ENCODE peak calls at places on chromosomes 11 and 22, in seven cellular contexts. One of them, this sample, is unnamed.

GRCh38 chr11:19934828-19935259 is 222.2 kb downstream of the NAV2 start:
- DNase-seq in A549: no peak
- DNase-seq in SK-N-SH: no peak
- DNase-seq in GM23338: no peak
- DNase-seq in K562: peak; percentile 47
- DNase-seq in HCT116: no peak
- DNase-seq in Panc1: no peak
- DNase-seq in this sample: no peak

GRCh38 chr11:124640660-124641059 is 18.0 kb downstream of the TBRG1 start:
- DNase-seq in SK-N-SH: no peak
- DNase-seq in K562: no peak
- DNase-seq in A549: no peak
- DNase-seq in GM23338: peak; percentile 63
- DNase-seq in HCT116: no peak
- DNase-seq in Panc1: no peak
- DNase-seq in this sample: no peak

GRCh38 chr11:126716456-126717083 is 284.0 kb downstream of the KIRREL3 start:
- DNase-seq in A549: peak; percentile 21
- DNase-seq in GM23338: peak; percentile 77
- DNase-seq in HCT116: peak; percentile 26
- DNase-seq in Panc1: peak; percentile 18
- DNase-seq in K562: peak; percentile 46
- DNase-seq in SK-N-SH: peak; percentile 75
- DNase-seq in this sample: peak; percentile 30

GRCh38 chr22:36369922-36370781 is 17.6 kb downstream of the MYH9 start:
- DNase-seq in SK-N-SH: no peak
- DNase-seq in A549: no peak
- DNase-seq in K562: peak; percentile 58
- DNase-seq in Panc1: no peak
- DNase-seq in HCT116: no peak
- DNase-seq in GM23338: no peak
- DNase-seq in this sample: peak; percentile 69

GRCh38 chr11:35478411-35479139 is 46.8 kb downstream of the PAMR1 start:
- DNase-seq in K562: no peak
- DNase-seq in A549: no peak
- DNase-seq in GM23338: no peak
- DNase-seq in Panc1: no peak
- DNase-seq in SK-N-SH: no peak
- DNase-seq in HCT116: no peak
- DNase-seq in this sample: no peak

GRCh38 chr11:133541331-133542095 is 9.2 kb upstream of the OPCML start:
- DNase-seq in A549: no peak
- DNase-seq in Panc1: no peak
- DNase-seq in K562: no peak
- DNase-seq in HCT116: no peak
- DNase-seq in SK-N-SH: no peak
- DNase-seq in GM23338: peak; percentile 98
- DNase-seq in this sample: no peak

GRCh38 chr11:46335858-46336600 is 11.2 kb upstream of the DGKZ start:
- DNase-seq in A549: no peak
- DNase-seq in HCT116: no peak
- DNase-seq in GM23338: no peak
- DNase-seq in K562: no peak
- DNase-seq in SK-N-SH: no peak
- DNase-seq in Panc1: no peak
- DNase-seq in this sample: peak; percentile 67

GRCh38 chr11:57434640-57435546 is 8.0 kb upstream of the SLC43A3 start:
- DNase-seq in Panc1: no peak
- DNase-seq in K562: no peak
- DNase-seq in GM23338: no peak
- DNase-seq in SK-N-SH: no peak
- DNase-seq in A549: peak; percentile 69
- DNase-seq in HCT116: no peak
- DNase-seq in this sample: peak; percentile 89

GRCh38 chr22:20438678-20439492 is 1.3 kb upstream of the SCARF2 start:
- DNase-seq in GM23338: peak; percentile 65
- DNase-seq in Panc1: no peak
- DNase-seq in HCT116: no peak
- DNase-seq in K562: peak; percentile 86
- DNase-seq in SK-N-SH: peak; percentile 76
- DNase-seq in A549: no peak
- DNase-seq in this sample: no peak

GRCh38 chr22:38097557-38098409 is 12.7 kb downstream of the BAIAP2L2 start:
- DNase-seq in HCT116: peak; percentile 15
- DNase-seq in SK-N-SH: no peak
- DNase-seq in A549: no peak
- DNase-seq in GM23338: peak; percentile 94
- DNase-seq in Panc1: no peak
- DNase-seq in K562: peak; percentile 76
- DNase-seq in this sample: no peak

GRCh38 chr22:38098410-38099249 is 11.9 kb downstream of the BAIAP2L2 start:
- DNase-seq in GM23338: no peak
- DNase-seq in SK-N-SH: no peak
- DNase-seq in Panc1: no peak
- DNase-seq in HCT116: no peak
- DNase-seq in K562: no peak
- DNase-seq in A549: no peak
- DNase-seq in this sample: no peak

GRCh38 chr22:38097058-38097457 is 13.1 kb upstream of the SLC16A8 start:
- DNase-seq in HCT116: no peak
- DNase-seq in Panc1: no peak
- DNase-seq in K562: no peak
- DNase-seq in GM23338: peak; percentile 70
- DNase-seq in A549: no peak
- DNase-seq in SK-N-SH: no peak
- DNase-seq in this sample: no peak
- TF ChIP-seq REST in HCT116: no peak
- TF ChIP-seq REST in Panc1: no peak
- TF ChIP-seq REST in K562: no peak
- TF ChIP-seq REST in GM23338: no peak
- TF ChIP-seq REST in A549: no peak
- TF ChIP-seq REST in SK-N-SH: no peak
- TF ChIP-seq REST in this sample: no peak

GRCh38 chr11:6655020-6655789 is 404 bp downstream of the DCHS1 start:
- DNase-seq in GM23338: peak; percentile 41
- DNase-seq in Panc1: no peak
- DNase-seq in K562: no peak
- DNase-seq in A549: no peak
- DNase-seq in SK-N-SH: peak; percentile 78
- DNase-seq in HCT116: no peak
- DNase-seq in this sample: no peak

GRCh38 chr11:6655790-6656580 is at the start of gene DCHS1:
- DNase-seq in GM23338: peak; percentile 75
- DNase-seq in Panc1: no peak
- DNase-seq in SK-N-SH: peak; percentile 96
- DNase-seq in HCT116: no peak
- DNase-seq in A549: no peak
- DNase-seq in K562: no peak
- DNase-seq in this sample: no peak

GRCh38 chr11:6653656-6654055 is 2.0 kb downstream of the DCHS1 start:
- DNase-seq in SK-N-SH: no peak
- DNase-seq in GM23338: no peak
- DNase-seq in K562: no peak
- DNase-seq in HCT116: no peak
- DNase-seq in Panc1: no peak
- DNase-seq in A549: no peak
- DNase-seq in this sample: no peak

GRCh38 chr11:6653055-6653454 is 2.6 kb downstream of the DCHS1 start:
- DNase-seq in HCT116: no peak
- DNase-seq in GM23338: no peak
- DNase-seq in A549: no peak
- DNase-seq in SK-N-SH: no peak
- DNase-seq in K562: no peak
- DNase-seq in Panc1: no peak
- DNase-seq in this sample: no peak

DNA sequence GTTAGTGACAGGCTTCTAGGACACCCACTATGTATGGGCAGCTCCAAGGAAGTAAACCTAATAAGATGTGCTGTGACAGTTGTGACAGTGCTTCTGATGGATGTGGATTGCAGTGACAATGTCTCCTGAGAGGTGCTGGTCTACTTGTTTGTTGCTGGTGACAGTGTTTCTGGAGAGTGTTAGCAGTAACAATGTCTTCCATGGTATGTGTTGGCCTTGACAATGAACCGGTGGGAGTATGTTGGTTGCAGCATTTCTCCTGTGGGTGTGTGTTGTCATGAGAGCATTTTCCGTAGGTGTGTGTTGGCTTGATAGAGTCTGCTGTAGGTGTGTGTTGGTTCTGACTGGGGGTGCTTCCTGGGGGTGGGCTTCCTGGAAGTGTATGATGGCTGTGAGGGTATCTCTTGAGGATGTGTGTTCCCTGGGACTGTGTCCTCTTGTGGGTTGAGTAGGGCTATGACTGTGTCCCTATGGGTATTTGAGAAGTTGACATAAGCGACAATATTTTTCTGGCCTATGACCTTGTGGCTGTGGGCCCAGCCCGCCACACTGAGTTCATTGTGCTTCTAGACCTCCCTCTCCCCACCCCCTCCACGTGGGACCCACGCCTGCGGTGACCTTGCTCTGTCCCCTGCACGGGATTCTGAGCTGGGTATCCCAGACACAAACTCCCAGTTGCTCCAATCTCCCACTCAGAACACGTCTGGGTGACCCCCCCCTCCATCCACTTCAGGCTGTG is 1.2 kb downstream of the DCHS1 start:
- DNase-seq in HCT116: no peak
- DNase-seq in K562: no peak
- DNase-seq in A549: no peak
- DNase-seq in GM23338: no peak
- DNase-seq in SK-N-SH: peak; percentile 52
- DNase-seq in Panc1: no peak
- DNase-seq in this sample: no peak
- H3K4me3 ChIP-seq in HCT116: no peak overlapping the region
- H3K4me3 ChIP-seq in K562: no peak overlapping the region
- H3K4me3 ChIP-seq in A549: no peak overlapping the region
- H3K4me3 ChIP-seq in GM23338: peak overlapping the region; percentile 57
- H3K4me3 ChIP-seq in SK-N-SH: peak overlapping the region; percentile 62
- H3K4me3 ChIP-seq in Panc1: no peak overlapping the region
- H3K4me3 ChIP-seq in this sample: no peak overlapping the region

GRCh38 chr11:82043316-82043715 is 690.3 kb downstream of the FAM181B start:
- DNase-seq in A549: no peak
- DNase-seq in HCT116: no peak
- DNase-seq in K562: no peak
- DNase-seq in Panc1: no peak
- DNase-seq in GM23338: no peak
- DNase-seq in SK-N-SH: no peak
- DNase-seq in this sample: no peak

GRCh38 chr11:82047200-82047599 is 686.5 kb downstream of the FAM181B start:
- DNase-seq in GM23338: no peak
- DNase-seq in K562: no peak
- DNase-seq in HCT116: no peak
- DNase-seq in A549: no peak
- DNase-seq in SK-N-SH: no peak
- DNase-seq in Panc1: no peak
- DNase-seq in this sample: no peak

GRCh38 chr11:82049199-82049598 is 684.5 kb downstream of the FAM181B start:
- DNase-seq in K562: no peak
- DNase-seq in A549: no peak
- DNase-seq in HCT116: no peak
- DNase-seq in Panc1: no peak
- DNase-seq in GM23338: no peak
- DNase-seq in SK-N-SH: no peak
- DNase-seq in this sample: no peak

GRCh38 chr11:82046778-82047177 is 686.9 kb downstream of the FAM181B start:
- DNase-seq in GM23338: no peak
- DNase-seq in SK-N-SH: no peak
- DNase-seq in HCT116: no peak
- DNase-seq in Panc1: no peak
- DNase-seq in A549: no peak
- DNase-seq in K562: no peak
- DNase-seq in this sample: no peak

DNA sequence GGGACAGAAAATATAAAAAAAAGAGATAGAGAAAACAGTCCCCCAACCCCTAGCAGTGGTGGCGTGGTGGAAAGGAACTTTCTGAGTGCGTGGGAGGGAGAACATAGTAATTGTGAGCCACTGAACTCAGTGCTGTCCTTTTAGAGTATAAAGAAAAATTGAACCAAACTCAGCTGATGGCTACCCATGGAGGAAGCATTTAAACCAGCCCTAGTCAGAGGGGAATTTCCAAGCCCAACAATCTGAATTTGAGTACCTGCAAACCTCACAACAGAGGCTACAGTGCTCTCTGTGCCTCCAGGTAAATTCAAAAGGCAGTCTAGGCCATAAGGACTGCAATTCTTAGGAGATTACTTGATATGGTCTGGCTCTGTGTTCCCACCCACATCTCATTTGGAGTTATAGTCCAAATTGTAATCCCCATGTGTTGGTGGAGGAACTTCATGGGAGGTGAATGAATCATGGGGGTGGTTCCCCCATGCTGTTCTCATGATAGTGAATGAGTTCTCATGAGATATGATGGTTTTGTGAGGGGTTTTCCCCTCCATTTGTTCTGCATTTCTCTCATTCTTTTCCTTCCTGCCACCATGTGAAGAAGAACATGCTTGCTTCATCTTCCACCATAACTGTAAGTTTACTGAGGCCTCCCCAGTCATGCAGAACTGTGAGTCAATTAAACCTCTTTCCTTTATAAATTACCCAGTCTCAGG is 687.8 kb downstream of the FAM181B start:
- DNase-seq in K562: no peak
- DNase-seq in GM23338: no peak
- DNase-seq in A549: no peak
- DNase-seq in HCT116: no peak
- DNase-seq in SK-N-SH: no peak
- DNase-seq in Panc1: no peak
- DNase-seq in this sample: no peak
- TF ChIP-seq REST in K562: no peak
- TF ChIP-seq REST in GM23338: no peak
- TF ChIP-seq REST in A549: no peak
- TF ChIP-seq REST in HCT116: no peak
- TF ChIP-seq REST in SK-N-SH: no peak
- TF ChIP-seq REST in Panc1: no peak
- TF ChIP-seq REST in this sample: no peak

GRCh38 chr11:76236092-76237026 is 30.1 kb upstream of the WNT11 start:
- DNase-seq in Panc1: no peak
- DNase-seq in A549: peak; percentile 90
- DNase-seq in K562: peak; percentile 78
- DNase-seq in GM23338: peak; percentile 86
- DNase-seq in SK-N-SH: peak; percentile 84
- DNase-seq in HCT116: peak; percentile 16
- DNase-seq in this sample: no peak

GRCh38 chr11:76235233-76236091 is 29.2 kb upstream of the WNT11 start:
- DNase-seq in SK-N-SH: peak; percentile 96
- DNase-seq in GM23338: peak; percentile 98
- DNase-seq in K562: peak; percentile 96
- DNase-seq in Panc1: peak; percentile 94
- DNase-seq in HCT116: peak; percentile 79
- DNase-seq in A549: peak; percentile 98
- DNase-seq in this sample: peak; percentile 74

GRCh38 chr11:76238551-76238950 is 32.2 kb upstream of the WNT11 start:
- DNase-seq in GM23338: no peak
- DNase-seq in A549: no peak
- DNase-seq in HCT116: no peak
- DNase-seq in K562: no peak
- DNase-seq in SK-N-SH: no peak
- DNase-seq in Panc1: no peak
- DNase-seq in this sample: no peak

GRCh38 chr11:76237914-76238313 is 31.6 kb upstream of the WNT11 start:
- DNase-seq in Panc1: no peak
- DNase-seq in A549: peak; percentile 58
- DNase-seq in K562: peak; percentile 46
- DNase-seq in GM23338: peak; percentile 85
- DNase-seq in SK-N-SH: peak; percentile 43
- DNase-seq in HCT116: peak; percentile 48
- DNase-seq in this sample: peak; percentile 29

GRCh38 chr11:76237041-76237649 is 30.8 kb upstream of the WNT11 start:
- DNase-seq in HCT116: no peak
- DNase-seq in GM23338: no peak
- DNase-seq in SK-N-SH: no peak
- DNase-seq in A549: no peak
- DNase-seq in K562: no peak
- DNase-seq in Panc1: no peak
- DNase-seq in this sample: no peak
- H3K4me3 ChIP-seq in HCT116: no peak overlapping the region
- H3K4me3 ChIP-seq in GM23338: peak overlapping the region; percentile 100
- H3K4me3 ChIP-seq in SK-N-SH: no peak overlapping the region
- H3K4me3 ChIP-seq in A549: no peak overlapping the region
- H3K4me3 ChIP-seq in K562: no peak overlapping the region
- H3K4me3 ChIP-seq in Panc1: no peak overlapping the region
- H3K4me3 ChIP-seq in this sample: no peak overlapping the region